ENCODE peak calls at places on chromosomes 7 and 10, in nine cellular contexts. R is smooth muscle cell of the brain vasculature; M is stimulated activated CD8-positive, alpha-beta memory T cell treated with anti-CD3 and anti-CD28 coated beads, Interleukin-4, amount 100 ng/mL, for 24 hours; L is glomerular endothelial cell; C is H54; N is GM04504; H is activated naive CD4-positive, alpha-beta T cell treated with Interleukin-2 at 50 U/mL for 16 hours; U is NAMALWA; X is activated T-cell treated with anti-CD3 and anti-CD28 coated beads, Interleukin-2, amount 50 U/mL, for 72 hours. E is an unnamed sample.

GRCh38 chr7:124152859-124153692 is 120.2 kb upstream of the TMEM229A start:
- DNase-seq in R (no peak), M (no peak), L (no peak), C (no peak), N (peak), H (no peak), U (peak), X (no peak), E (no peak)

GRCh38 chr10:58930497-58930896 is 245.9 kb upstream of the PHYHIPL start:
- DNase-seq in R (no peak), M (no peak), L (no peak), C (no peak), N (no peak), H (no peak), U (no peak), X (no peak), E (no peak)

GRCh38 chr10:72107325-72108003 is 19.1 kb upstream of the SPOCK2 start:
- DNase-seq in R (no peak), M (no peak), L (no peak), C (no peak), N (no peak), H (no peak), U (peak), X (no peak), E (no peak)

GRCh38 chr10:85646312-85646711 is 720.3 kb downstream of the GRID1 start:
- DNase-seq in R (no peak), M (no peak), L (no peak), C (peak), N (no peak), H (no peak), U (no peak), X (no peak), E (no peak)

GRCh38 chr7:151491859-151492258 is 27.8 kb downstream of the RHEB start:
- DNase-seq in R (no peak), M (no peak), L (no peak), C (peak), N (peak), H (no peak), U (no peak), X (no peak), E (no peak)

GRCh38 chr10:118870467-118871243 is 115.9 kb upstream of the CACUL1 start:
- DNase-seq in R (peak), M (no peak), L (peak), C (peak), N (no peak), H (no peak), U (no peak), X (no peak), E (no peak)

GRCh38 chr10:124989526-124989925 is 47.6 kb downstream of the ZRANB1 start:
- DNase-seq in R (no peak), M (no peak), L (no peak), C (no peak), N (no peak), H (no peak), U (no peak), X (no peak), E (no peak)

GRCh38 chr7:5689118-5689517 is 92.3 kb downstream of the RNF216 start:
- DNase-seq in R (no peak), M (no peak), L (no peak), C (no peak), N (no peak), H (peak), U (no peak), X (peak), E (peak)

GRCh38 chr10:22554481-22555182 is 159.7 kb downstream of the PIP4K2A start:
- DNase-seq in R (peak), M (no peak), L (no peak), C (no peak), N (peak), H (no peak), U (no peak), X (no peak), E (no peak)

E was measured in activated CD4-positive, alpha-beta memory T cell treated with anti-CD3 and anti-CD28 coated beads for 36 hours.